ENCODE peak calls at places on chromosomes 12 and 14, in five cellular contexts. One of them, this sample, is unnamed.
A peak's percentile ranks its signal among the peaks of the same experiment; 100 is the strongest.

GRCh38 chr14:69430306-69430939 is 31.9 kb downstream of the SLC39A9 start:
- DNase-seq in WTC11: no peak
- DNase-seq in GM12865: no peak
- DNase-seq in retinal pigment epithelial cell: no peak
- DNase-seq in AG04450: no peak
- DNase-seq in this sample: no peak

GRCh38 chr14:64630778-64631177 is 73.4 kb upstream of the PLEKHG3 start:
- DNase-seq in retinal pigment epithelial cell: no peak
- DNase-seq in WTC11: no peak
- DNase-seq in AG04450: no peak
- DNase-seq in GM12865: no peak
- DNase-seq in this sample: no peak

GRCh38 chr14:23021969-23022368 is 12.0 kb upstream of the C14orf93 start:
- DNase-seq in AG04450: no peak
- DNase-seq in retinal pigment epithelial cell: no peak
- DNase-seq in GM12865: no peak
- DNase-seq in WTC11: no peak
- DNase-seq in this sample: no peak

GRCh38 chr12:93415723-93416464 is 25.9 kb downstream of the UBE2N start:
- DNase-seq in AG04450: peak; percentile 42
- DNase-seq in GM12865: no peak
- DNase-seq in retinal pigment epithelial cell: no peak
- DNase-seq in WTC11: no peak
- DNase-seq in this sample: peak; percentile 22

GRCh38 chr12:46386877-46387629 is 14.5 kb upstream of the SLC38A2 start:
- DNase-seq in AG04450: no peak
- DNase-seq in WTC11: no peak
- DNase-seq in retinal pigment epithelial cell: no peak
- DNase-seq in GM12865: peak; percentile 84
- DNase-seq in this sample: peak; percentile 34

GRCh38 chr12:64083285-64084210 is 138.5 kb downstream of the KICS2 start:
- DNase-seq in retinal pigment epithelial cell: peak; percentile 75
- DNase-seq in WTC11: no peak
- DNase-seq in GM12865: no peak
- DNase-seq in AG04450: peak; percentile 90
- DNase-seq in this sample: no peak

GRCh38 chr14:54106802-54107377 is 150.3 kb upstream of the BMP4 start:
- DNase-seq in WTC11: no peak
- DNase-seq in retinal pigment epithelial cell: peak; percentile 74
- DNase-seq in AG04450: no peak
- DNase-seq in GM12865: no peak
- DNase-seq in this sample: no peak

GRCh38 chr12:19978193-19978592 is 390.1 kb upstream of the PDE3A start:
- DNase-seq in GM12865: no peak
- DNase-seq in AG04450: peak; percentile 84
- DNase-seq in retinal pigment epithelial cell: no peak
- DNase-seq in WTC11: no peak
- DNase-seq in this sample: no peak

GRCh38 chr12:93786669-93787397 is 109.7 kb downstream of the CRADD start:
- DNase-seq in GM12865: no peak
- DNase-seq in AG04450: no peak
- DNase-seq in retinal pigment epithelial cell: no peak
- DNase-seq in WTC11: no peak
- DNase-seq in this sample: no peak

GRCh38 chr12:92062539-92063493 is 82.8 kb downstream of the BTG1 start:
- DNase-seq in WTC11: no peak
- DNase-seq in retinal pigment epithelial cell: no peak
- DNase-seq in AG04450: no peak
- DNase-seq in GM12865: no peak
- DNase-seq in this sample: no peak

GRCh38 chr14:96424104-96424989 is 32.4 kb downstream of the AK7 start:
- DNase-seq in GM12865: peak; percentile 75
- DNase-seq in AG04450: peak; percentile 46
- DNase-seq in WTC11: no peak
- DNase-seq in retinal pigment epithelial cell: peak; percentile 26
- DNase-seq in this sample: peak; percentile 73

GRCh38 chr14:103928011-103928890 is at the start of gene TDRD9:
- DNase-seq in retinal pigment epithelial cell: no peak
- DNase-seq in WTC11: no peak
- DNase-seq in GM12865: no peak
- DNase-seq in AG04450: no peak
- DNase-seq in this sample: no peak

GRCh38 chr14:94581127-94581999 is at the start of gene SERPINA5:
- DNase-seq in WTC11: peak; percentile 69
- DNase-seq in AG04450: no peak
- DNase-seq in retinal pigment epithelial cell: no peak
- DNase-seq in GM12865: no peak
- DNase-seq in this sample: no peak

GRCh38 chr12:84807249-84807648 is 105.3 kb downstream of the SLC6A15 start:
- DNase-seq in WTC11: no peak
- DNase-seq in retinal pigment epithelial cell: no peak
- DNase-seq in AG04450: no peak
- DNase-seq in GM12865: no peak
- DNase-seq in this sample: no peak

GRCh38 chr12:116002890-116003536 is 274.5 kb downstream of the MED13L start:
- DNase-seq in WTC11: no peak
- DNase-seq in GM12865: no peak
- DNase-seq in retinal pigment epithelial cell: no peak
- DNase-seq in AG04450: no peak
- DNase-seq in this sample: no peak

GRCh38 chr12:72433298-72433697 is 161.1 kb downstream of the TRHDE start:
- DNase-seq in retinal pigment epithelial cell: no peak
- DNase-seq in WTC11: no peak
- DNase-seq in AG04450: no peak
- DNase-seq in GM12865: no peak
- DNase-seq in this sample: no peak

DNA sequence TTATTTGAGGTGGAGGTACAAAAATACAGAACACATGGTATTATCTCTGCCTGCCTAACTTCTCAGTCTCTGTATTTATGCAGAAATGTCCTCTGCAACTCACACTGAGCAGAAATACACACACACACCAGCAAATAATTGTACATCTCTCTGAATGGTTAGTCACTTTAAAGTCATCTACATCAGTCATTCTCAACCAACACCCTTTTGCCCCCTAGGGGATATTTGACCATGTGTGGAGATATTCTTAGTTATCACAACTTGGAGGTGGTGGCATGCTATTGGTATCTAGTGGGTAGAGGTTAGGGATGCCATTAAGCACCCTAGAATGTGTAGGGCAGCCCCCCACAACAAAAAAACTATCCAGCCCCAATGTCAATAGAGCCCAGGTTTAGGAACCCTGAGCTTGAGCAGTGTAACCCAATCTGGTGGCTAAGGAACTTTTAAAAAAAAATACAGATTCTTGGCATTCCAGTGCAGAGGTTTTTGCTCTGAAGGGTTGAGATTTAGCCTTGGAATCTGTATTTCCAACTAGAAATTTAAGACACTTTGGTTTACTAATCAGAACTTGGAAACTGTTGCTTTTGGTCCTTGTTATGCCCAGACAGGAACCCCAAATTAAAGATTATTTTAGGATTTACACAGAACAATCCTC is 183.8 kb downstream of the TBX5 start:
- DNase-seq in retinal pigment epithelial cell: no peak
- DNase-seq in GM12865: no peak
- DNase-seq in AG04450: no peak
- DNase-seq in WTC11: no peak
- DNase-seq in this sample: no peak
- TF ChIP-seq CTCF in retinal pigment epithelial cell: no peak
- TF ChIP-seq CTCF in GM12865: no peak
- TF ChIP-seq CTCF in AG04450: no peak
- TF ChIP-seq CTCF in WTC11: no peak
- TF ChIP-seq CTCF in this sample: no peak

GRCh38 chr12:54138219-54138618 is 50.6 kb downstream of the SMUG1 start:
- DNase-seq in GM12865: peak; percentile 9
- DNase-seq in WTC11: no peak
- DNase-seq in AG04450: no peak
- DNase-seq in retinal pigment epithelial cell: no peak
- DNase-seq in this sample: no peak
- TF ChIP-seq CTCF in GM12865: no peak
- TF ChIP-seq CTCF in WTC11: no peak
- TF ChIP-seq CTCF in AG04450: no peak
- TF ChIP-seq CTCF in retinal pigment epithelial cell: no peak
- TF ChIP-seq CTCF in this sample: no peak

DNA sequence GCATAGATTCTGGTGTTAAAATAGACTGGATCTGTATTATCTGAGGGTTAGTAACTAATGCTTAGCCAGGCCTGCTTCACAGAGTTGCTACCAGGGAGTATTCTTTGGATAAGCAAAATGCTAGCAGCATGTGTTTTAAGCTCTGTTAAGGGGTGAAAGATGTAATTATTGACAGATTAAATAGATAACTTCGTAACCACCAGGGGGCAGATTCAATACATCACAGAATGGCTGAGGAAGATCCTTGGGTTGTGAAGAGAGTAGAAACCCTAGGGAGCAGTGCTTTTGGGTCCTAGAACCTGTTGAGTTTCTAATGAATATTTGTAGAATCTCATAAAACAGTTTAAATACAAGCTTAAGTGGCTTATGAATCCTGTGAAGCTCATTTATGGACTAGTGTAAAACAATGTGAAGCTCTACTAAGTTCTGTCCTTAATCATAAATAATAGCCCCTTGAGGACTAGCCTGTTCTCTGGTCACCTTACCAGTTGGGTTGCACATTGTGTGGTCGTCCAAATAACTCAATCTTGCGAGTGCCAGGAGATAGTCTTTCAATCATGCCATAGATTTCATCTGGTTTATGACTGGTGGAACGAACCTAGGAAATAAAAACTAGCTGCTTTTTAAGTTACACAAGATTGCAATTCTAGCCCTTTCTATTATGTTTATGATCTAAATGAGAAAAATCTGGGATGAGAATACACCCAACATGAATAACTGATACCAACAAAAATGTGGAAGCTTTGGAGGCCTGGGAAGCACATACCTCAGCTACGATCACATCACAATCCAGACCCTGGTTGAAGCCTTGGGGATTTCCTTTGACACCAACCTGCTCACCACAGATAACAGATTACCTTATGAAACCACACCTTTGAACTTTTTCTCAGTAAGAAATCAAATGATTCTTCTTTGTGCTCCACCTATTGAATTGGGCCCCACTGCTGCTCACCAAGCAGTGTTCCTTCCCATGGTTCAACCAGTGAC is 12.3 kb downstream of the METTL3 start:
- DNase-seq in AG04450: no peak
- DNase-seq in GM12865: peak; percentile 57
- DNase-seq in retinal pigment epithelial cell: no peak
- DNase-seq in WTC11: no peak
- DNase-seq in this sample: peak; percentile 44
- TF ChIP-seq CTCF in AG04450: peak; percentile 54
- TF ChIP-seq CTCF in GM12865: peak; percentile 41
- TF ChIP-seq CTCF in retinal pigment epithelial cell: peak; percentile 49
- TF ChIP-seq CTCF in WTC11: no peak
- TF ChIP-seq CTCF in this sample: peak; percentile 35

GRCh38 chr12:132373967-132374820 is 44.8 kb upstream of the GALNT9 start:
- DNase-seq in GM12865: no peak
- DNase-seq in WTC11: no peak
- DNase-seq in AG04450: no peak
- DNase-seq in retinal pigment epithelial cell: no peak
- DNase-seq in this sample: no peak
- TF ChIP-seq CTCF in GM12865: no peak
- TF ChIP-seq CTCF in WTC11: no peak
- TF ChIP-seq CTCF in AG04450: peak; percentile 22
- TF ChIP-seq CTCF in retinal pigment epithelial cell: peak; percentile 22
- TF ChIP-seq CTCF in this sample: no peak

This sample was measured in GM10248.